ENCODE peak calls at places on chromosomes 12 and 14, in five cellular contexts. B is adipocyte, W is fibroblast of lung, R is neural progenitor cell, V is IMR-90. M is an unnamed sample.

GRCh38 chr12:124622326-124622725 is 54.9 kb upstream of the NCOR2 start:
- DNase-seq in R (no peak), W (no peak), B (no peak), V (no peak), M (peak; percentile 54)

GRCh38 chr12:49024543-49024942 is 6.0 kb upstream of the PRKAG1 start:
- DNase-seq in R (no peak), B (no peak), V (no peak), W (no peak), M (no peak)

GRCh38 chr14:90467501-90467900 is 70.7 kb downstream of the CALM1 start:
- DNase-seq in B (no peak), R (no peak), W (no peak), V (no peak), M (no peak)

GRCh38 chr12:102917026-102917787 is at the start of gene PAH:
- DNase-seq in R (peak; percentile 50), V (no peak), B (no peak), W (no peak), M (peak; percentile 17)

GRCh38 chr14:90545966-90546751 is 149.3 kb downstream of the CALM1 start:
- DNase-seq in W (no peak), B (no peak), R (no peak), V (no peak), M (no peak)

GRCh38 chr12:104490850-104491249 is 34.1 kb downstream of the CHST11 start:
- DNase-seq in R (no peak), V (no peak), B (no peak), W (no peak), M (no peak)

GRCh38 chr12:11607313-11608081 is 42.0 kb upstream of the ETV6 start:
- DNase-seq in V (peak; percentile 65), B (peak; percentile 68), W (peak; percentile 76), R (peak; percentile 32), M (peak; percentile 72)

GRCh38 chr14:101410126-101410525 is 151.2 kb upstream of the DIO3 start:
- DNase-seq in W (no peak), R (no peak), V (no peak), B (no peak), M (no peak)

GRCh38 chr12:82425241-82425640 is 66.9 kb downstream of the METTL25 start:
- DNase-seq in V (peak; percentile 73), B (peak; percentile 59), W (peak; percentile 91), R (no peak), M (no peak)

GRCh38 chr12:28222959-28223662 is 32.9 kb downstream of the CCDC91 start:
- DNase-seq in B (no peak), W (no peak), V (no peak), R (no peak), M (no peak)

GRCh38 chr12:58283553-58283952 is 342.2 kb downstream of the ATP23 start:
- DNase-seq in R (no peak), V (no peak), B (peak; percentile 2), W (peak; percentile 51), M (no peak)

GRCh38 chr12:53268009-53268636 is at the start of gene ESPL1:
- DNase-seq in R (peak; percentile 96), W (peak; percentile 70), B (peak; percentile 88), V (peak; percentile 75), M (peak; percentile 81)

GRCh38 chr12:128163096-128163495 is 103.9 kb upstream of the TMEM132C start:
- DNase-seq in V (no peak), B (no peak), R (no peak), W (no peak), M (no peak)

GRCh38 chr14:87690076-87690661 is 302.8 kb downstream of the GALC start:
- DNase-seq in R (peak; percentile 57), V (no peak), B (no peak), W (no peak), M (no peak)

GRCh38 chr12:117440384-117440783 is 79.0 kb upstream of the NOS1 start:
- DNase-seq in R (no peak), W (no peak), V (no peak), B (no peak), M (no peak)

GRCh38 chr14:91284146-91284790 is 39.8 kb upstream of the GPR68 start:
- DNase-seq in W (peak; percentile 84), V (peak; percentile 71), B (peak; percentile 78), R (no peak), M (no peak)

GRCh38 chr12:108858399-108859074 is 1.2 kb upstream of the SSH1 start:
- DNase-seq in V (no peak), W (no peak), B (no peak), R (peak; percentile 55), M (peak; percentile 47)

DNA sequence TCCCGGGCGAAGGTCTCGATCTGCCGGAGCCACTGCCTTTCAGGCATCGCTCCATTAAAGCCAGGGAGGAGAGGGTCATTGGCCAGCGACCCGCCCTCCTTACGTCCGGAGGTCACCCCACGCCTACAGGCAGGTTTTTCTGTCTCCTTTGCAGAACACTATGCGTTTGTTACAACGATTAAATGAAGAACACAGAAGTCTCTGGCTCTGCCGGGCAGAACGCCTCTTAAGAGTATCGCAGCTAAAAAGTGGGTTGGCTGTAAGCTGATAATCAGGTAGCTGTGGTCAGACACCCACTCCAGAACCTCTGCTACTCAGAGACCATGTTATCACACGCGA is 15.0 kb downstream of the OTX2 start:
- DNase-seq in W (no peak), V (no peak), R (no peak), B (no peak), M (no peak)
- H3K9ac ChIP-seq in W (no peak overlapping the region), V (no peak overlapping the region), R (no peak overlapping the region), B (no peak overlapping the region), M (no peak overlapping the region)

GRCh38 chr14:24924544-24924943 is 125.4 kb downstream of the STXBP6 start:
- DNase-seq in V (no peak), R (no peak), B (no peak), W (no peak), M (no peak)
- H3K4me1 ChIP-seq in V (peaks cover 4% of the 10 kb centered on the region), R (no peaks in the 10 kb centered on the region), B (no peaks in the 10 kb centered on the region), W (no peaks in the 10 kb centered on the region), M (no peaks in the 10 kb centered on the region)

GRCh38 chr12:4947297-4947696 is 37.6 kb downstream of the KCNA1 start:
- DNase-seq in R (peak; percentile 69), W (no peak), V (no peak), B (no peak), M (no peak)
- H3K27me3 ChIP-seq in R (peaks cover 23% of the 10 kb centered on the region), W (no peaks in the 10 kb centered on the region), V (peaks cover 4% of the 10 kb centered on the region), B (peaks cover 5% of the 10 kb centered on the region), M (no peaks in the 10 kb centered on the region)

DNA sequence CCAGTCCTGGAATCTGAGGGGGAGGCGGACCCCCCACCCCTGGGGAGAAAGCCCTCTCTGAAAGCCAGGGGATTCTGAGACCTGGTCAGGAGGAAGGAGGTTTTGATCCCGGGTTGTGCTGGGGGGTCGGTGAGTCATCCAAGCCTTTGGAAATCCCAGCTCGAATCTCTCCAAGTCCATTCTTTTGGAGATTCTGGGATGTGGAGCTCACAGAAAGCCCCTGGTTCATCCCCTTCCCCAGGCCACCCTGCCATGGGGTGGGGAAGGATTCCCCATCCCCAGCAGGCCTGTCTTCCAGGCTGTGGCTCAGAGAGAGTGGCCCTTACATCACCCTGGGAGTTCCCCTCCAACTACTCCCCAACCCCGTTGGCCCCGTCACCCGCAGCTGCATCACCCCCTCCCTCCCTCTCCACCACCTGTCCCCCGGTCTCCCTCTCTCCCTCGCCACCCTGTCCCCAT is 14.3 kb downstream of the EXOC3L4 start:
- DNase-seq in W (peak; percentile 38), B (no peak), V (peak; percentile 73), R (no peak), M (no peak)
- H3K9ac ChIP-seq in W (no peak overlapping the region), B (no peak overlapping the region), V (no peak overlapping the region), R (no peak overlapping the region), M (no peak overlapping the region)

GRCh38 chr14:64644629-64645028 is 59.6 kb upstream of the PLEKHG3 start:
- DNase-seq in W (no peak), V (no peak), R (no peak), B (no peak), M (no peak)

GRCh38 chr14:64641760-64642159 is 62.5 kb upstream of the PLEKHG3 start:
- DNase-seq in B (no peak), R (no peak), V (no peak), W (no peak), M (no peak)

GRCh38 chr14:64646103-64646502 is 58.1 kb upstream of the PLEKHG3 start:
- DNase-seq in R (no peak), B (peak; percentile 86), V (peak; percentile 71), W (no peak), M (no peak)

GRCh38 chr14:64643709-64644108 is 60.5 kb upstream of the PLEKHG3 start:
- DNase-seq in V (no peak), W (no peak), R (no peak), B (no peak), M (no peak)

DNA sequence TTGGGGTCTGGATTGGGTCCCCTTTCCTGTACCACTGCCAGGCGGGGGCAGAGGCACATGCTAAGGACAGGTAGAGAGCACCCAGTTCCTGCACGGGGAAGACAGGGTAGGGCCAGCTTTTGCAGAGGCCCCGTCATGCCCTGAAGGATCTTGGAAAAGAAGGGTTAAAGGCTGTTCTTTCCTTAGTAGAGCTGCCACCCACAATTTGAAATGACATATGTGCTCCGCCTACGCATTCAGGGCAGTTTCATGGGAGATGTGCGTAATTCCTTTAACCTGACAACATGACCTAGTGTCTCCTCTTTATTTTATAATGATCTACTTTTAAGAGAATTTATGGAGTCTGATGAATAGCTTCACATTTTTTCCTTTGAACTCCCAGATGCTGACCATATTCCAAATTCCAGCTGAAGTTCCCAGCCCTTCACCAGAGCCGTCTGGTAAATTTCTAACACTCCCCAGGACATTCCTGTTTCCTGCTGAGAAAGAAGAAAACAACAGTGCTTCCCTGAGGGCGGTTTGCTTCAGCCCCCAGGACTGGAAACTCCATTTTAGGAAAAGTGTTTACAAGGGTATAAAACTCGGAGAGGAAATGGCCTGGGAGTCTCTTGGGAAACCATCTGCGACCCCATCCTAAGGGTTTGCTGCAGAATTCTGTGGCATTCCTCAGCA is 58.9 kb upstream of the PLEKHG3 start:
- DNase-seq in R (peak; percentile 55), V (peak; percentile 97), W (peak; percentile 98), B (peak; percentile 91), M (no peak)
- H3K4me1 ChIP-seq in R (peaks cover 13% of the 10 kb centered on the region), V (peaks cover 15% of the 10 kb centered on the region), W (peaks cover 10% of the 10 kb centered on the region), B (peaks cover 36% of the 10 kb centered on the region), M (no peaks in the 10 kb centered on the region)